ENCODE peak calls at places on chromosomes 1 and 21, in seven cellular contexts. I is IMR-90, J is GM12878, Y is HepG2, U is HCT116, W is A549, S is H1. P is an unnamed sample.

GRCh38 chr1:28122183-28122582 is 33.8 kb upstream of the EYA3 start:
- DNase-seq in I (peak; percentile 71), J (no peak), Y (no peak), U (no peak), W (no peak), S (no peak), P (no peak)

GRCh38 chr21:26565546-26565945 is 7.5 kb downstream of the CYYR1 start:
- DNase-seq in I (no peak), J (no peak), Y (no peak), U (no peak), W (no peak), S (no peak), P (no peak)

GRCh38 chr1:12208271-12208670 is 21.6 kb upstream of the VPS13D start:
- DNase-seq in I (no peak), J (no peak), Y (no peak), U (no peak), W (no peak), S (no peak), P (no peak)

GRCh38 chr1:229643996-229644748 is 18.1 kb downstream of the URB2 start:
- DNase-seq in I (no peak), J (no peak), Y (no peak), U (no peak), W (no peak), S (no peak), P (no peak)

GRCh38 chr1:36326499-36326898 is 3.1 kb upstream of the EVA1B start:
- DNase-seq in I (no peak), J (no peak), Y (no peak), U (no peak), W (no peak), S (no peak), P (no peak)

GRCh38 chr1:183480971-183481431 is 8.7 kb downstream of the SMG7 start:
- DNase-seq in I (peak; percentile 19), J (peak; percentile 33), Y (no peak), U (no peak), W (no peak), S (no peak), P (no peak)

GRCh38 chr1:51519048-51519856 is at the start of gene EPS15:
- DNase-seq in I (peak; percentile 67), J (no peak), Y (peak; percentile 68), U (peak; percentile 72), W (peak; percentile 82), S (peak; percentile 91), P (peak; percentile 96)

GRCh38 chr1:197327776-197328364 is 59.8 kb downstream of the CRB1 start:
- DNase-seq in I (peak; percentile 16), J (no peak), Y (no peak), U (no peak), W (peak; percentile 5), S (no peak), P (no peak)

GRCh38 chr1:11655263-11656079 is 794 bp downstream of the FBXO44 start:
- DNase-seq in I (no peak), J (no peak), Y (no peak), U (no peak), W (no peak), S (no peak), P (no peak)

GRCh38 chr21:44947111-44947929 is 7.5 kb downstream of the SLX9 start:
- DNase-seq in I (no peak), J (no peak), Y (no peak), U (no peak), W (no peak), S (no peak), P (peak; percentile 57)

GRCh38 chr1:93447481-93448291 is at the start of gene FNBP1L:
- DNase-seq in I (peak; percentile 52), J (no peak), Y (peak; percentile 65), U (no peak), W (peak; percentile 74), S (peak; percentile 93), P (peak; percentile 92)

GRCh38 chr1:44281987-44282703 is 68.9 kb downstream of the DMAP1 start:
- DNase-seq in I (no peak), J (no peak), Y (peak; percentile 63), U (no peak), W (no peak), S (no peak), P (no peak)

GRCh38 chr1:1307261-1307907 is 346 bp downstream of the ACAP3 start:
- DNase-seq in I (no peak), J (no peak), Y (no peak), U (no peak), W (no peak), S (no peak), P (peak; percentile 75)

GRCh38 chr1:200279810-200280411 is 129.9 kb downstream of the ZNF281 start:
- DNase-seq in I (peak; percentile 60), J (no peak), Y (peak; percentile 64), U (peak; percentile 55), W (peak; percentile 68), S (peak; percentile 84), P (peak; percentile 63)

GRCh38 chr1:38005195-38006007 is at the start of gene FHL3:
- DNase-seq in I (peak; percentile 33), J (no peak), Y (peak; percentile 51), U (no peak), W (no peak), S (peak; percentile 80), P (peak; percentile 95)

GRCh38 chr1:181769846-181770245 is 286.5 kb downstream of the CACNA1E start:
- DNase-seq in I (no peak), J (no peak), Y (no peak), U (no peak), W (no peak), S (no peak), P (no peak)

GRCh38 chr1:81848880-81849500 is 48.3 kb downstream of the ADGRL2 start:
- DNase-seq in I (no peak), J (no peak), Y (peak; percentile 82), U (no peak), W (no peak), S (no peak), P (no peak)

GRCh38 chr21:34199121-34199910 is 125.9 kb downstream of the MRPS6 start:
- DNase-seq in I (no peak), J (no peak), Y (no peak), U (no peak), W (no peak), S (peak; percentile 42), P (no peak)

GRCh38 chr1:7847599-7847998 is 5.3 kb downstream of the UTS2 start:
- DNase-seq in I (peak; percentile 93), J (no peak), Y (no peak), U (no peak), W (no peak), S (no peak), P (no peak)

GRCh38 chr1:155051777-155052398 is 772 bp downstream of the ADAM15 start:
- DNase-seq in I (peak; percentile 13), J (no peak), Y (no peak), U (no peak), W (no peak), S (no peak), P (no peak)

GRCh38 chr1:145689922-145690321 is 17.2 kb downstream of the PDZK1 start:
- DNase-seq in I (no peak), J (no peak), Y (no peak), U (no peak), W (no peak), S (no peak), P (no peak)

GRCh38 chr1:77859248-77859647 is 29.2 kb upstream of the NEXN start:
- DNase-seq in I (no peak), J (no peak), Y (no peak), U (no peak), W (no peak), S (no peak), P (no peak)

GRCh38 chr1:234065794-234066447 is 161.4 kb downstream of the SLC35F3 start:
- DNase-seq in I (peak; percentile 47), J (peak; percentile 7), Y (peak; percentile 40), U (peak; percentile 58), W (peak; percentile 76), S (peak; percentile 95), P (peak; percentile 82)

GRCh38 chr1:75097686-75098085 is 36.5 kb upstream of the LHX8 start:
- DNase-seq in I (no peak), J (no peak), Y (no peak), U (no peak), W (peak; percentile 22), S (no peak), P (no peak)

DNA sequence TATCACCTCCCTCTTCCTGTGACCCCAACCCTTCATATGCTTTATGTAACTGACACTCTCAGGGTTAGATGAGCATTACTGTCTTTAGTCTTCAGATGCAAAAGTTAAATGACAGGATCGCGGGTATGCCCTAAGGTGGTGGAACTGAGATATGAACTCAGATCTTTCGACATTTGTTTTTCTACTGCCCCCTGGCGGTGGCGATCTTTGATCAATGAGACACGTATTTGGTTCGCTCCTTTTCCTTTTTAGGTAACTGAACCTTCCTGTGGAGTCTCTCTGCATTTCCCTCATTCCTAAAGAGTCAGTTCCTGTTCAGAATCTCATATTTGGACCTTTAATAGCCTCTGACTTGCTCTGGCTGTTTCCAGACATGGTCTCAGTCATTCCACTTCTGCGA is 47.8 kb upstream of the ZP4 start:
- DNase-seq in I (no peak), J (no peak), Y (no peak), U (no peak), W (peak; percentile 28), S (peak; percentile 80), P (peak; percentile 41)
- TF ChIP-seq CEBPB in I (no peak), J (no peak), Y (no peak), U (no peak), W (no peak), S (no peak), P (no peak)

DNA sequence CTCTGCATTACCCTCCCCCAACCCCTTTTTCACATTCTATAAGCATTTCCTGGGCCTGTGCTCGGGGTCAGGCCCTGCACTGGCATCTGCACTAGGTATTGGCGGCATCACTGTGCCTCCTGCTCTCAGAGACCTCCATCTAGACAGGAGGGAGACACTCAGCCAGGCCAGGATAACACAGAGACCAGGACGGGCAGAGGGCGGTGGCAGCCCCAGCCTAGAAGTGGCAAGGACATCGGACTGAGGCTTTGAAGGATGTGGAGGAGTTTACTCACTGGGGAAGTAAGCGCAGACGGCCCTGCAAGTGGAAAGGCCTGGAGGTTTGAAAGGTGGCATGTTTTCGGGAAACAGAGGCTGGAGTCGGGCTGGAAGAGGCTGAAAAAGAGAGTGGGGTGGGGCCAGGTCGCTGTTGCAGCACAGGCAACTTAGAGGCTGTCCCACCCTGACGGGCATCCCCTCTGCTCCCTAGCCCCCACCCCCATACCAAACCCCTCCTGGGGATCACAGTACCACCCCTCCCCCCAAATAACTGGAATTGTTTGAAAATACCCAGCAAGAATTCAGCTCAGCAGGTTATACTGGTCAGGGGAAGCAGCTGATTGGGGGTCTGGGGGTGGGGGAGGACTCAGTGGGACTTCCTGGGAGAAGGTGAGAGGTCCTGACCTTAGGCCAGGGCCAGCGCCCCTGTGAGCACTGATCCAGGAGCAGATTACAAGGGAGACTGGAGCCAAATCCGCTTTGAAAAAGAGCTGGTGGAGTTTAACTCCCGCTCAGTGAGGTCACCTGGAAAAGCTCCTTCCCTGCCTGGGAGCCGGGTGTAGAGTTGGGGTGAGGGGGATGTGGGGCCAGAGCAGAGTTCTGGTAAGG is 121.8 kb upstream of the WNT4 start:
- DNase-seq in I (no peak), J (no peak), Y (no peak), U (no peak), W (no peak), S (peak; percentile 57), P (no peak)
- TF ChIP-seq CEBPB in I (no peak), J (no peak), Y (no peak), U (no peak), W (no peak), S (no peak), P (no peak)

GRCh38 chr1:41661428-41662060 is 177.1 kb upstream of the EDN2 start:
- DNase-seq in I (no peak), J (no peak), Y (no peak), U (no peak), W (no peak), S (peak; percentile 53), P (no peak)
- TF ChIP-seq CEBPB in I (no peak), J (no peak), Y (no peak), U (no peak), W (no peak), S (no peak), P (no peak)

GRCh38 chr1:97500696-97501297 is 420.0 kb downstream of the DPYD start:
- DNase-seq in I (no peak), J (no peak), Y (no peak), U (no peak), W (no peak), S (no peak), P (no peak)
- TF ChIP-seq CEBPB in I (no peak), J (no peak), Y (no peak), U (no peak), W (no peak), S (no peak), P (no peak)

P was measured in K562.